ENCODE peak calls at places on chromosomes 12 and 14, in seven cellular contexts. A is left ventricle myocardium inferior, E is RWPE2, M is endothelial cell of umbilical vein, K is psoas muscle, H is upper lobe of right lung, T is uterus. F is an unnamed sample.

GRCh38 chr12:11228268-11228879 is 41.1 kb downstream of the PRB3 start:
- DNase-seq in A (no peak), E (no peak), M (peak; percentile 73), K (no peak), H (no peak), T (no peak), F (no peak)

GRCh38 chr14:43778956-43779639 is 728.0 kb downstream of the FSCB start:
- DNase-seq in A (no peak), E (no peak), M (no peak), K (no peak), H (no peak), T (no peak), F (no peak)

GRCh38 chr12:29970501-29970900 is 186.8 kb upstream of the TMTC1 start:
- DNase-seq in A (no peak), E (no peak), M (peak; percentile 90), K (no peak), H (no peak), T (no peak), F (no peak)

GRCh38 chr12:127538325-127538724 is 728.6 kb upstream of the TMEM132C start:
- DNase-seq in A (no peak), E (no peak), M (no peak), K (no peak), H (no peak), T (no peak), F (no peak)

GRCh38 chr12:67999244-67999643 is 10.0 kb downstream of the IFNG-AS1 start:
- DNase-seq in A (no peak), E (no peak), M (no peak), K (no peak), H (no peak), T (no peak), F (no peak)

GRCh38 chr12:107320031-107320928 is 226.9 kb upstream of the CRY1 start:
- DNase-seq in A (peak; percentile 46), E (peak; percentile 81), M (peak; percentile 14), K (peak; percentile 67), H (peak; percentile 76), T (no peak), F (no peak)

GRCh38 chr12:6767592-6768384 is 1.6 kb downstream of the PTMS start:
- DNase-seq in A (no peak), E (no peak), M (peak; percentile 32), K (no peak), H (no peak), T (no peak), F (no peak)

GRCh38 chr12:48356041-48356768 is 5.5 kb upstream of the ZNF641 start:
- DNase-seq in A (no peak), E (no peak), M (peak; percentile 6), K (no peak), H (no peak), T (no peak), F (no peak)

GRCh38 chr14:41362134-41362533 is 244.5 kb upstream of the LRFN5 start:
- DNase-seq in A (no peak), E (no peak), M (no peak), K (no peak), H (no peak), T (no peak), F (no peak)

GRCh38 chr12:123990512-123990911 is 17.5 kb downstream of the ZNF664 start:
- DNase-seq in A (no peak), E (no peak), M (peak; percentile 12), K (no peak), H (no peak), T (peak; percentile 47), F (no peak)

GRCh38 chr12:80531646-80532045 is 87.6 kb downstream of the PTPRQ start:
- DNase-seq in A (no peak), E (no peak), M (no peak), K (no peak), H (no peak), T (no peak), F (no peak)

GRCh38 chr12:49877066-49877465 is 26.6 kb downstream of the FAIM2 start:
- DNase-seq in A (no peak), E (no peak), M (no peak), K (no peak), H (peak; percentile 32), T (peak; percentile 7), F (no peak)

GRCh38 chr14:62759796-62760195 is 285.5 kb downstream of the KCNH5 start:
- DNase-seq in A (no peak), E (no peak), M (no peak), K (no peak), H (no peak), T (no peak), F (no peak)

GRCh38 chr12:84561362-84561761 is 351.2 kb downstream of the SLC6A15 start:
- DNase-seq in A (no peak), E (no peak), M (no peak), K (no peak), H (no peak), T (no peak), F (no peak)

GRCh38 chr14:96145116-96145864 is 59.3 kb upstream of the BDKRB2 start:
- DNase-seq in A (no peak), E (no peak), M (peak; percentile 53), K (no peak), H (no peak), T (no peak), F (no peak)

GRCh38 chr12:19150273-19150895 is 20.9 kb downstream of the PLEKHA5 start:
- DNase-seq in A (no peak), E (no peak), M (no peak), K (no peak), H (no peak), T (no peak), F (no peak)

GRCh38 chr12:91109148-91109564 is 2.1 kb downstream of the LUM start:
- DNase-seq in A (peak; percentile 81), E (no peak), M (peak; percentile 74), K (peak; percentile 76), H (peak; percentile 79), T (peak; percentile 83), F (peak; percentile 32)

GRCh38 chr12:6684609-6685008 is 4.6 kb downstream of the ZNF384 start:
- DNase-seq in A (no peak), E (no peak), M (peak; percentile 32), K (no peak), H (no peak), T (no peak), F (no peak)

GRCh38 chr12:130280226-130280625 is 57.5 kb upstream of the PIWIL1 start:
- DNase-seq in A (no peak), E (no peak), M (no peak), K (no peak), H (no peak), T (no peak), F (no peak)

GRCh38 chr12:70436836-70437235 is 70.7 kb downstream of the KCNMB4 start:
- DNase-seq in A (no peak), E (no peak), M (no peak), K (no peak), H (no peak), T (no peak), F (no peak)

GRCh38 chr14:91395466-91395865 is 22.2 kb downstream of the CCDC88C start:
- DNase-seq in A (no peak), E (no peak), M (no peak), K (no peak), H (no peak), T (no peak), F (no peak)

GRCh38 chr14:71555654-71556559 is 376.3 kb upstream of the RGS6 start:
- DNase-seq in A (no peak), E (no peak), M (peak; percentile 16), K (no peak), H (no peak), T (no peak), F (no peak)

GRCh38 chr14:65847065-65847847 is 434.7 kb downstream of the FUT8 start:
- DNase-seq in A (no peak), E (no peak), M (no peak), K (no peak), H (no peak), T (no peak), F (no peak)

GRCh38 chr14:21191809-21192446 is 36.1 kb upstream of the OR5AU1 start:
- DNase-seq in A (peak; percentile 76), E (no peak), M (no peak), K (peak; percentile 81), H (peak; percentile 90), T (peak; percentile 43), F (no peak)

GRCh38 chr14:93936245-93936644 is 9.1 kb downstream of the FAM181A start:
- DNase-seq in A (no peak), E (no peak), M (no peak), K (no peak), H (no peak), T (no peak), F (no peak)

GRCh38 chr12:55619352-55620138 is 17.1 kb upstream of the OR10P1 start:
- DNase-seq in A (no peak), E (no peak), M (peak; percentile 95), K (no peak), H (no peak), T (no peak), F (no peak)

GRCh38 chr12:130463259-130463658 is 125.6 kb downstream of the PIWIL1 start:
- DNase-seq in A (no peak), E (no peak), M (no peak), K (no peak), H (no peak), T (no peak), F (no peak)

GRCh38 chr12:109728921-109729836 is 15.6 kb downstream of the FAM222A start:
- DNase-seq in A (peak; percentile 3), E (peak; percentile 38), M (no peak), K (peak; percentile 24), H (peak; percentile 49), T (no peak), F (no peak)

GRCh38 chr12:111085100-111085499 is 164.7 kb upstream of the MYL2 start:
- DNase-seq in A (no peak), E (no peak), M (no peak), K (no peak), H (peak; percentile 18), T (no peak), F (no peak)
- H3K27ac ChIP-seq in A (no peak overlapping the region), E (no peak overlapping the region), M (no peak overlapping the region), K (no peak overlapping the region), H (no peak overlapping the region), T (no peak overlapping the region), F (no peak overlapping the region)

GRCh38 chr12:2739832-2740641 is 54.7 kb upstream of the FKBP4 start:
- DNase-seq in A (no peak), E (no peak), M (peak; percentile 37), K (no peak), H (no peak), T (no peak), F (no peak)
- TF ChIP-seq CTCF in A (peak; percentile 68), E (peak; percentile 72), M (peak; percentile 29), K (no peak), H (peak; percentile 43), T (peak; percentile 19), F (no peak)

DNA sequence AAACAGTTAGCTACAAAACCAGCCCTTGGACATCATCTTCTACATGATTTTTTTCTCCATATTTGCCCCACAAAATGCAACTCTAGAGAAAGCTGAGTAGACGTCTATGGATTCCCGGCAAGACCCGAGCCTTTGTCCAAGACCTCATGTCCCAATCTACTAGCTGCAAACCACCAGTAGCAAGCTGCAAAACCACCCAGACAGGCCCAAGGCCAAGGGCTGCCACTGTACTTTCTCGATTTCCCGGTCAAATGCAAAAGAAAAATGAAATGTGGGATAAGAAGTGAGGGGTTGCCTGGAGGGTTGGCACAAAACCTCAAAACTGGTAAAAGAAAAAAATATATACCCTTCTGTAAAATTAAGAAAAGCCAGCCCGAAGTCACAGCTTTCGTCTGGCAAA is 2.9 kb upstream of the SIX6 start:
- DNase-seq in A (no peak), E (no peak), M (no peak), K (no peak), H (no peak), T (no peak), F (no peak)
- H3K4me3 ChIP-seq in A (no peak overlapping the region), E (no peak overlapping the region), M (no peak overlapping the region), K (no peak overlapping the region), H (no peak overlapping the region), T (no peak overlapping the region), F (no peak overlapping the region)

GRCh38 chr12:52454411-52455201 is 2.7 kb upstream of the KRT6B start:
- DNase-seq in A (no peak), E (no peak), M (no peak), K (no peak), H (no peak), T (no peak), F (no peak)
- H3K27ac ChIP-seq in A (no peak overlapping the region), E (peak overlapping the region; percentile 83), M (no peak overlapping the region), K (no peak overlapping the region), H (no peak overlapping the region), T (no peak overlapping the region), F (no peak overlapping the region)